ENCODE peak calls at places on chromosome 17, in nine cellular contexts. J, S, P, N, G, O, V, I and M are unnamed samples.
A peak's percentile ranks its signal among the peaks of the same experiment; 100 is the strongest.

GRCh38 chr17:30524847-30525246 is 47.6 kb downstream of the GOSR1 start:
- DNase-seq in J (no peak), S (no peak), P (no peak), N (no peak), G (peak; percentile 93), O (no peak), V (no peak), I (no peak), M (no peak)

GRCh38 chr17:83004791-83005380 is 74.5 kb upstream of the METRNL start:
- DNase-seq in J (no peak), S (no peak), P (no peak), N (no peak), G (no peak), O (no peak), V (no peak), I (peak; percentile 2), M (no peak)

GRCh38 chr17:47300718-47301117 is 23.0 kb upstream of the EFCAB13 start:
- DNase-seq in J (no peak), S (no peak), P (no peak), N (no peak), G (no peak), O (no peak), V (no peak), I (no peak), M (no peak)

GRCh38 chr17:16953347-16953746 is 18.6 kb downstream of the TNFRSF13B start:
- DNase-seq in J (no peak), S (no peak), P (no peak), N (no peak), G (no peak), O (no peak), V (no peak), I (no peak), M (no peak)

GRCh38 chr17:34511931-34512330 is 67.5 kb upstream of the TMEM132E start:
- DNase-seq in J (no peak), S (no peak), P (no peak), N (no peak), G (no peak), O (no peak), V (no peak), I (no peak), M (no peak)

GRCh38 chr17:2259769-2260536 is 43.6 kb downstream of the SMG6 start:
- DNase-seq in J (peak; percentile 8), S (peak; percentile 75), P (no peak), N (peak; percentile 82), G (peak; percentile 79), O (no peak), V (peak; percentile 38), I (no peak), M (no peak)

GRCh38 chr17:67365762-67366192 is 600 bp downstream of the PSMD12 start:
- DNase-seq in J (no peak), S (peak; percentile 37), P (peak; percentile 28), N (peak; percentile 25), G (peak; percentile 79), O (no peak), V (no peak), I (no peak), M (no peak)

GRCh38 chr17:83203472-83204221 is 124.2 kb downstream of the METRNL start:
- DNase-seq in J (no peak), S (peak; percentile 1), P (no peak), N (peak; percentile 5), G (no peak), O (no peak), V (peak; percentile 0), I (peak; percentile 35), M (no peak)

GRCh38 chr17:44362056-44362355 is 1.6 kb downstream of the FAM171A2 start:
- DNase-seq in J (no peak), S (no peak), P (no peak), N (no peak), G (no peak), O (no peak), V (no peak), I (no peak), M (no peak)

GRCh38 chr17:7129311-7129710 is 14.7 kb upstream of the ASGR2 start:
- DNase-seq in J (no peak), S (no peak), P (no peak), N (no peak), G (no peak), O (no peak), V (no peak), I (no peak), M (no peak)

GRCh38 chr17:67095803-67096202 is 51.4 kb downstream of the CACNG1 start:
- DNase-seq in J (no peak), S (no peak), P (peak; percentile 32), N (no peak), G (peak; percentile 38), O (no peak), V (no peak), I (no peak), M (no peak)

GRCh38 chr17:58996968-58997367 is 109.7 kb downstream of the TRIM37 start:
- DNase-seq in J (no peak), S (no peak), P (no peak), N (no peak), G (no peak), O (no peak), V (no peak), I (no peak), M (no peak)

GRCh38 chr17:43579570-43580140 is 33.5 kb upstream of the ETV4 start:
- DNase-seq in J (no peak), S (no peak), P (peak; percentile 85), N (no peak), G (peak; percentile 88), O (no peak), V (no peak), I (no peak), M (no peak)

GRCh38 chr17:4246674-4247073 is 17.1 kb downstream of the ANKFY1 start:
- DNase-seq in J (no peak), S (no peak), P (no peak), N (no peak), G (no peak), O (no peak), V (no peak), I (no peak), M (no peak)

GRCh38 chr17:74152591-74153455 is 50.7 kb upstream of the RPL38 start:
- DNase-seq in J (no peak), S (no peak), P (no peak), N (no peak), G (no peak), O (peak; percentile 3), V (no peak), I (no peak), M (peak; percentile 66)

GRCh38 chr17:8470447-8471047 is 34.9 kb downstream of the NDEL1 start:
- DNase-seq in J (no peak), S (no peak), P (no peak), N (no peak), G (no peak), O (peak; percentile 47), V (no peak), I (peak; percentile 37), M (no peak)

GRCh38 chr17:62819511-62820221 is 11.6 kb upstream of the MARCHF10 start:
- DNase-seq in J (no peak), S (no peak), P (peak; percentile 98), N (no peak), G (peak; percentile 98), O (peak; percentile 62), V (no peak), I (peak; percentile 69), M (peak; percentile 87)

GRCh38 chr17:58947411-58948208 is 159.1 kb downstream of the TRIM37 start:
- DNase-seq in J (no peak), S (no peak), P (no peak), N (no peak), G (peak; percentile 27), O (no peak), V (no peak), I (no peak), M (no peak)

GRCh38 chr17:80892900-80893603 is 98.6 kb upstream of the CHMP6 start:
- DNase-seq in J (peak; percentile 34), S (peak; percentile 79), P (peak; percentile 97), N (peak; percentile 59), G (peak; percentile 82), O (no peak), V (no peak), I (peak; percentile 31), M (no peak)

GRCh38 chr17:56785997-56786680 is 47.6 kb downstream of the C17orf67 start:
- DNase-seq in J (no peak), S (no peak), P (no peak), N (peak; percentile 12), G (no peak), O (no peak), V (no peak), I (no peak), M (no peak)

GRCh38 chr17:82914375-82914774 is 74.6 kb upstream of the ZNF750 start:
- DNase-seq in J (no peak), S (no peak), P (no peak), N (no peak), G (peak; percentile 16), O (no peak), V (no peak), I (no peak), M (no peak)

GRCh38 chr17:81869221-81870154 is 1.6 kb downstream of the ARHGDIA start:
- DNase-seq in J (peak; percentile 18), S (peak; percentile 43), P (peak; percentile 56), N (peak; percentile 78), G (peak; percentile 49), O (peak; percentile 86), V (no peak), I (no peak), M (peak; percentile 85)

GRCh38 chr17:42354956-42355843 is 33.0 kb downstream of the STAT3 start:
- DNase-seq in J (no peak), S (no peak), P (no peak), N (no peak), G (peak; percentile 66), O (no peak), V (no peak), I (no peak), M (no peak)

GRCh38 chr17:14143678-14144077 is 74.4 kb downstream of the COX10 start:
- DNase-seq in J (no peak), S (no peak), P (no peak), N (no peak), G (no peak), O (no peak), V (no peak), I (no peak), M (no peak)

GRCh38 chr17:794876-795275 is 12.7 kb downstream of the MRM3 start:
- DNase-seq in J (no peak), S (peak; percentile 28), P (no peak), N (peak; percentile 58), G (peak; percentile 80), O (peak; percentile 85), V (no peak), I (peak; percentile 86), M (peak; percentile 83)

GRCh38 chr17:7686221-7687071 is 844 bp downstream of the TP53 start:
- DNase-seq in J (peak; percentile 54), S (peak; percentile 80), P (no peak), N (peak; percentile 81), G (peak; percentile 83), O (peak; percentile 66), V (peak; percentile 78), I (peak; percentile 70), M (peak; percentile 95)

GRCh38 chr17:32943647-32944191 is 15.8 kb downstream of the TMEM98 start:
- DNase-seq in J (no peak), S (no peak), P (no peak), N (no peak), G (peak; percentile 90), O (no peak), V (no peak), I (peak; percentile 29), M (peak; percentile 51)

GRCh38 chr17:51298508-51299371 is 38.4 kb downstream of the UTP18 start:
- DNase-seq in J (no peak), S (no peak), P (no peak), N (no peak), G (peak; percentile 53), O (peak; percentile 50), V (no peak), I (no peak), M (peak; percentile 5)